ENCODE peak calls at places on chromosomes 12 and 14, in six cellular contexts. B is left cardiac atrium, V is H7, X is AG09309, F is G401, J is GM10248. Y is an unnamed sample.

GRCh38 chr14:30108975-30109700 is 181.5 kb upstream of the PRKD1 start:
- DNase-seq in B (no peak), V (no peak), X (no peak), F (no peak), J (no peak), Y (peak)

GRCh38 chr14:59595071-59595470 is 18.5 kb upstream of the CCDC175 start:
- DNase-seq in B (no peak), V (no peak), X (no peak), F (no peak), J (no peak), Y (no peak)

GRCh38 chr12:12718853-12719252 is 1.7 kb downstream of the CDKN1B start:
- DNase-seq in B (no peak), V (peak), X (no peak), F (no peak), J (no peak), Y (no peak)

GRCh38 chr14:73238262-73238852 is 1.1 kb downstream of the PAPLN start:
- DNase-seq in B (no peak), V (no peak), X (no peak), F (no peak), J (no peak), Y (peak)

GRCh38 chr12:89092297-89092696 is 260.0 kb downstream of the DUSP6 start:
- DNase-seq in B (no peak), V (no peak), X (no peak), F (no peak), J (no peak), Y (no peak)

GRCh38 chr12:104662203-104662602 is 205.5 kb downstream of the CHST11 start:
- DNase-seq in B (no peak), V (no peak), X (no peak), F (no peak), J (no peak), Y (no peak)

GRCh38 chr12:109678732-109679131 is 34.9 kb upstream of the FAM222A start:
- DNase-seq in B (no peak), V (no peak), X (no peak), F (no peak), J (no peak), Y (no peak)

GRCh38 chr12:66688836-66689439 is 10.1 kb upstream of the GRIP1 start:
- DNase-seq in B (peak), V (peak), X (no peak), F (peak), J (peak), Y (peak)

GRCh38 chr12:52605542-52605941 is 4.3 kb upstream of the KRT72 start:
- DNase-seq in B (no peak), V (no peak), X (no peak), F (no peak), J (no peak), Y (no peak)

Y was measured in skeletal muscle cell.